ENCODE peak calls at places on chromosomes 4 and X, in nine cellular contexts. M is lower lobe of right lung; X is OCI-LY7; H is GM23338; B is cardiac muscle cell; Q is CD8-positive, alpha-beta memory T cell; W is left ventricle myocardium inferior; K is heart left ventricle; N is transverse colon. Z is an unnamed sample.

GRCh38 chr4:153022233-153022632 is 86.1 kb downstream of the FHDC1 start:
- DNase-seq in Q (no peak), H (no peak), X (no peak), K (no peak), B (no peak), W (no peak), M (peak; percentile 78), N (peak; percentile 12), Z (no peak)

GRCh38 chr4:143286733-143287570 is 49.7 kb upstream of the GAB1 start:
- DNase-seq in N (no peak), B (peak; percentile 51), W (no peak), X (no peak), K (no peak), M (no peak), H (no peak), Q (no peak), Z (no peak)

GRCh38 chrX:3175659-3176438 is 134.6 kb downstream of the ARSF start:
- DNase-seq in M (no peak), B (peak; percentile 50), Q (no peak), W (no peak), K (no peak), X (no peak), N (no peak), H (no peak), Z (no peak)

GRCh38 chr4:76752911-76753494 is 144.9 kb downstream of the SOWAHB start:
- DNase-seq in N (no peak), H (no peak), M (no peak), Q (no peak), B (peak; percentile 93), W (no peak), X (no peak), K (no peak), Z (no peak)

GRCh38 chr4:103451341-103451740 is 253.2 kb upstream of the CENPE start:
- DNase-seq in K (no peak), N (no peak), B (no peak), W (no peak), H (no peak), X (no peak), Q (no peak), M (no peak), Z (no peak)

GRCh38 chr4:14379148-14379547 is 623.1 kb upstream of the CPEB2 start:
- DNase-seq in X (no peak), M (no peak), B (no peak), N (no peak), H (no peak), W (no peak), K (no peak), Q (no peak), Z (no peak)

GRCh38 chr4:15702941-15703403 is at the start of gene BST1:
- DNase-seq in X (no peak), K (peak; percentile 60), N (peak; percentile 81), H (peak; percentile 75), M (peak; percentile 89), W (peak; percentile 75), B (peak; percentile 77), Q (peak; percentile 28), Z (peak; percentile 87)

GRCh38 chr4:106358899-106359298 is 9.7 kb downstream of the GIMD1 start:
- DNase-seq in Q (no peak), K (no peak), W (no peak), B (peak; percentile 29), H (no peak), X (no peak), N (no peak), M (no peak), Z (no peak)

GRCh38 chr4:8151165-8151650 is 7.4 kb downstream of the ABLIM2 start:
- DNase-seq in X (no peak), H (no peak), Q (no peak), K (no peak), W (no peak), B (no peak), N (no peak), M (no peak), Z (peak; percentile 57)

GRCh38 chr4:138864961-138865720 is 150.4 kb upstream of the NOCT start:
- DNase-seq in N (no peak), Q (no peak), H (no peak), K (no peak), W (no peak), X (no peak), B (no peak), M (no peak), Z (no peak)

GRCh38 chr4:185435466-185435865 is 9.7 kb upstream of the UFSP2 start:
- DNase-seq in W (no peak), N (no peak), Q (no peak), M (no peak), K (no peak), X (no peak), H (no peak), B (no peak), Z (no peak)

GRCh38 chr4:169133932-169134331 is 123.9 kb upstream of the CBR4 start:
- DNase-seq in X (no peak), H (no peak), N (no peak), Q (no peak), W (no peak), K (peak; percentile 10), B (no peak), M (peak; percentile 66), Z (no peak)

GRCh38 chr4:40924096-40924792 is 174.5 kb downstream of the NSUN7 start:
- DNase-seq in B (peak; percentile 64), W (peak; percentile 57), M (peak; percentile 81), X (peak; percentile 74), Q (peak; percentile 36), K (peak; percentile 50), N (peak; percentile 63), H (peak; percentile 75), Z (no peak)

GRCh38 chrX:143635915-143636314 is at the start of gene SLITRK4:
- DNase-seq in K (no peak), X (no peak), W (no peak), N (no peak), Q (no peak), M (no peak), B (peak; percentile 80), H (peak; percentile 82), Z (no peak)

GRCh38 chr4:118888666-118889312 is at the start of gene SYNPO2:
- DNase-seq in K (peak; percentile 84), Q (no peak), B (peak; percentile 96), H (peak; percentile 92), N (peak; percentile 72), X (peak; percentile 3), M (peak; percentile 68), W (peak; percentile 86), Z (peak; percentile 92)

GRCh38 chr4:183659919-183660318 is 826 bp downstream of the TRAPPC11 start:
- DNase-seq in N (no peak), Q (no peak), H (no peak), W (no peak), M (no peak), K (no peak), X (no peak), B (no peak), Z (no peak)

GRCh38 chrX:118976599-118977340 is 2.4 kb downstream of the LONRF3 start:
- DNase-seq in X (peak; percentile 29), B (peak; percentile 16), K (peak; percentile 17), H (no peak), M (peak; percentile 79), W (peak; percentile 27), Q (peak; percentile 2), N (peak; percentile 82), Z (peak; percentile 92)

GRCh38 chrX:116379854-116380253 is 56.6 kb upstream of the SLC6A14 start:
- DNase-seq in K (peak; percentile 4), Q (no peak), N (no peak), X (no peak), W (peak; percentile 22), H (no peak), M (no peak), B (peak; percentile 61), Z (no peak)

GRCh38 chr4:158858410-158859189 is 89.8 kb downstream of the FNIP2 start:
- DNase-seq in Q (no peak), K (no peak), B (no peak), N (no peak), W (no peak), H (no peak), X (no peak), M (no peak), Z (no peak)

GRCh38 chr4:120691536-120691935 is 231.0 kb downstream of the PRDM5 start:
- DNase-seq in Q (no peak), N (no peak), H (no peak), B (peak; percentile 60), W (no peak), M (no peak), X (no peak), K (no peak), Z (no peak)

GRCh38 chr4:88610771-88611170 is 18.5 kb downstream of the HERC3 start:
- DNase-seq in W (peak; percentile 63), K (peak; percentile 53), N (no peak), B (peak; percentile 47), X (no peak), M (no peak), Q (no peak), H (no peak), Z (peak; percentile 84)
- H3K4me1 ChIP-seq in W (peaks cover 80% of the 10 kb centered on the region), K (peaks cover 54% of the 10 kb centered on the region), N (peaks cover 38% of the 10 kb centered on the region), B (peaks cover 14% of the 10 kb centered on the region), X (peaks cover 10% of the 10 kb centered on the region), M (peaks cover 48% of the 10 kb centered on the region), Q (peaks cover 82% of the 10 kb centered on the region), H (peaks cover 13% of the 10 kb centered on the region), Z (peaks cover 16% of the 10 kb centered on the region)

GRCh38 chrX:18674788-18675735 is 3.2 kb upstream of the RS1 start:
- DNase-seq in H (peak; percentile 70), M (peak; percentile 79), W (peak; percentile 75), Q (peak; percentile 66), X (peak; percentile 77), B (peak; percentile 76), K (peak; percentile 74), N (peak; percentile 78), Z (peak; percentile 91)
- H3K27ac ChIP-seq in H (no peak overlapping the region), M (peak overlapping the region; percentile 89), W (peak overlapping the region; percentile 82), Q (peak overlapping the region; percentile 59), X (peak overlapping the region; percentile 52), B (peak overlapping the region; percentile 54), K (peak overlapping the region; percentile 86), N (peak overlapping the region; percentile 92), Z (peak overlapping the region; percentile 28)

GRCh38 chrX:105463483-105463882 is 243.0 kb upstream of the TEX13A start:
- DNase-seq in B (peak; percentile 54), M (no peak), H (no peak), K (no peak), W (no peak), Q (no peak), N (no peak), X (no peak), Z (no peak)
- H3K4me1 ChIP-seq in B (no peaks in the 10 kb centered on the region), M (no peaks in the 10 kb centered on the region), H (no peaks in the 10 kb centered on the region), K (no peaks in the 10 kb centered on the region), W (no peaks in the 10 kb centered on the region), Q (no peaks in the 10 kb centered on the region), N (no peaks in the 10 kb centered on the region), X (no peaks in the 10 kb centered on the region), Z (no peaks in the 10 kb centered on the region)

DNA sequence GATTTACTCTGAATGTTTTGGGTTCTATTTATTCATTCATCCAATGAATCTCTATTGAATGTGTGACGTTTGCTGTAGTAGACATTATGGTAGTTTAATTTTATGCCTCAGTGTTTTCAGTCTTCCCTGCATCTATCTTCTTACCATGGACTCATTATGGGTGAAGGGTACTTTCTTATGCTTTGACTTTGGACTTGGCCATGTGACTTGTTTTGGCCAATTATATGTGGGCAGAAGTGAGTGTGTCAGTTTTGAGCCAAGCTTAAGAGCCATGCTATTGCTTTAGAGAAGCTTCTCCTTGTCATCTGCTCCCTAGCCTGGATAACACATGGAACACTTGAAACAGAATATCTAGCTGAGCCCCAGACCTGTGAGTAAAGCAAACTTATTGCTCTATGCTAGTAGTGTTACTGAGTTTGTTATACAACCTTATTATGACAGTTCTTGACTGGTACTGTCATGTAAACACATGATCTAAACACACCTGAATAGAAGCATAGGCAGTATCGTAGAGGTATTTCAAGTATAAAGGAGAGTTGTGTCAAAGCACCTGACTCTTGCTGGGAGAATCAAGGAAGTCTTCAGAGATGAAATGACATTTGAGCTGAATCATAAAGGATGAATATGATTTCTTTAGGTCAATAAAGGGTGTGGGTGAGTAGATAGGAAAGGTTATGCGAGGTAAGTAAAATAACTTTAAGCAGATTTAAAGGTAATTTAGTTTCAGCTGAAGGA is 128.4 kb downstream of the NAA11 start:
- DNase-seq in H (no peak), K (no peak), N (no peak), Q (no peak), X (no peak), W (no peak), M (no peak), B (no peak), Z (no peak)
- H3K27ac ChIP-seq in H (no peak overlapping the region), K (no peak overlapping the region), N (peak overlapping the region; percentile 29), Q (no peak overlapping the region), X (no peak overlapping the region), W (no peak overlapping the region), M (no peak overlapping the region), B (no peak overlapping the region), Z (no peak overlapping the region)